ENCODE peak calls at places on chromosomes 4 and X, in five cellular contexts. B, N, D, H and Y are unnamed samples.
A peak's percentile ranks its signal among the peaks of the same experiment; 100 is the strongest.

GRCh38 chr4:184235526-184235925 is 17.9 kb upstream of the ENPP6 start:
- DNase-seq in B (no peak), N (no peak), D (no peak), H (no peak), Y (no peak)

GRCh38 chr4:138957302-138957701 is 58.3 kb upstream of the NOCT start:
- DNase-seq in B (no peak), N (no peak), D (no peak), H (no peak), Y (no peak)

GRCh38 chr4:40157444-40157843 is 39.4 kb upstream of the RHOH start:
- DNase-seq in B (no peak), N (no peak), D (no peak), H (no peak), Y (no peak)

GRCh38 chr4:94636004-94636403 is 121.8 kb upstream of the BMPR1B start:
- DNase-seq in B (no peak), N (no peak), D (no peak), H (no peak), Y (no peak)

GRCh38 chr4:89586864-89587263 is 250.1 kb downstream of the SNCA start:
- DNase-seq in B (no peak), N (no peak), D (peak; percentile 1), H (no peak), Y (no peak)

GRCh38 chrX:48945517-48946348 is 11.7 kb downstream of the OTUD5 start:
- DNase-seq in B (no peak), N (no peak), D (peak; percentile 61), H (no peak), Y (peak; percentile 4)

GRCh38 chrX:2960861-2961515 is 31.8 kb upstream of the ARSD start:
- DNase-seq in B (no peak), N (no peak), D (no peak), H (no peak), Y (no peak)

GRCh38 chr4:127139788-127140286 is 492.9 kb upstream of the INTU start:
- DNase-seq in B (no peak), N (no peak), D (no peak), H (no peak), Y (no peak)

GRCh38 chr4:175431635-175432034 is 380.4 kb downstream of the GPM6A start:
- DNase-seq in B (no peak), N (no peak), D (no peak), H (no peak), Y (no peak)

GRCh38 chr4:70892086-70892769 is 9.9 kb upstream of the MOB1B start:
- DNase-seq in B (no peak), N (no peak), D (no peak), H (no peak), Y (no peak)

GRCh38 chr4:8675383-8675782 is 82.8 kb downstream of the CPZ start:
- DNase-seq in B (no peak), N (peak; percentile 66), D (peak; percentile 10), H (peak; percentile 72), Y (no peak)

GRCh38 chrX:128504496-128504895 is 452.3 kb upstream of the ACTRT1 start:
- DNase-seq in B (no peak), N (no peak), D (no peak), H (no peak), Y (no peak)

GRCh38 chrX:137565921-137566745 is at the start of gene ZIC3:
- DNase-seq in B (no peak), N (no peak), D (no peak), H (no peak), Y (no peak)

GRCh38 chr4:71290074-71290473 is 48.7 kb upstream of the SLC4A4 start:
- DNase-seq in B (no peak), N (no peak), D (no peak), H (no peak), Y (peak; percentile 74)

GRCh38 chr4:141587897-141588296 is 48.5 kb upstream of the IL15 start:
- DNase-seq in B (no peak), N (no peak), D (no peak), H (no peak), Y (no peak)

GRCh38 chr4:1045595-1046201 is 34.3 kb downstream of the FGFRL1 start:
- DNase-seq in B (no peak), N (no peak), D (no peak), H (no peak), Y (no peak)

GRCh38 chr4:5470318-5470889 is 238.0 kb downstream of the EVC2 start:
- DNase-seq in B (no peak), N (no peak), D (no peak), H (no peak), Y (no peak)

GRCh38 chr4:77872723-77873435 is 10.2 kb downstream of the MRPL1 start:
- DNase-seq in B (no peak), N (no peak), D (no peak), H (no peak), Y (no peak)

GRCh38 chrX:10197597-10198210 is 40.9 kb downstream of the CLCN4 start:
- DNase-seq in B (no peak), N (no peak), D (no peak), H (no peak), Y (no peak)

GRCh38 chr4:99856166-99856565 is 38.1 kb downstream of the LAMTOR3 start:
- DNase-seq in B (no peak), N (no peak), D (no peak), H (no peak), Y (no peak)

GRCh38 chr4:73692284-73692683 is 48.1 kb upstream of the CXCL8 start:
- DNase-seq in B (no peak), N (no peak), D (no peak), H (no peak), Y (no peak)